ENCODE peak calls at places on chromosomes 4 and X, in six cellular contexts. One of them, this sample, is unnamed.

GRCh38 chrX:69163936-69164741 is 1.1 kb downstream of the PJA1 start:
- DNase-seq in adipocyte: peak
- DNase-seq in astrocyte of the spinal cord: no peak
- DNase-seq in LNCaP clone FGC: no peak
- DNase-seq in fibroblast of pulmonary artery: no peak
- DNase-seq in colonic mucosa: peak
- DNase-seq in this sample: peak

GRCh38 chr4:170423137-170423536 is 333.4 kb upstream of the AADAT start:
- DNase-seq in fibroblast of pulmonary artery: peak
- DNase-seq in astrocyte of the spinal cord: peak
- DNase-seq in adipocyte: peak
- DNase-seq in colonic mucosa: no peak
- DNase-seq in LNCaP clone FGC: no peak
- DNase-seq in this sample: no peak

GRCh38 chr4:87910795-87911194 is 64.7 kb upstream of the SPP1 start:
- DNase-seq in LNCaP clone FGC: no peak
- DNase-seq in colonic mucosa: no peak
- DNase-seq in adipocyte: no peak
- DNase-seq in astrocyte of the spinal cord: no peak
- DNase-seq in fibroblast of pulmonary artery: no peak
- DNase-seq in this sample: no peak

GRCh38 chr4:79298027-79298426 is 27.8 kb downstream of the NAA11 start:
- DNase-seq in colonic mucosa: no peak
- DNase-seq in astrocyte of the spinal cord: no peak
- DNase-seq in LNCaP clone FGC: no peak
- DNase-seq in fibroblast of pulmonary artery: no peak
- DNase-seq in adipocyte: no peak
- DNase-seq in this sample: no peak

GRCh38 chr4:153205757-153206156 is 1.5 kb downstream of the TRIM2 start:
- DNase-seq in colonic mucosa: peak
- DNase-seq in astrocyte of the spinal cord: peak
- DNase-seq in fibroblast of pulmonary artery: no peak
- DNase-seq in adipocyte: no peak
- DNase-seq in LNCaP clone FGC: no peak
- DNase-seq in this sample: no peak

GRCh38 chr4:89889289-89889688 is 5.4 kb upstream of the MMRN1 start:
- DNase-seq in adipocyte: no peak
- DNase-seq in fibroblast of pulmonary artery: peak
- DNase-seq in LNCaP clone FGC: no peak
- DNase-seq in astrocyte of the spinal cord: no peak
- DNase-seq in colonic mucosa: no peak
- DNase-seq in this sample: no peak

GRCh38 chr4:41256131-41256739 is 493 bp upstream of the UCHL1 start:
- DNase-seq in astrocyte of the spinal cord: peak
- DNase-seq in adipocyte: peak
- DNase-seq in LNCaP clone FGC: no peak
- DNase-seq in fibroblast of pulmonary artery: peak
- DNase-seq in colonic mucosa: no peak
- DNase-seq in this sample: peak

GRCh38 chr4:57094482-57095223 is 15.5 kb downstream of the IGFBP7 start:
- DNase-seq in fibroblast of pulmonary artery: peak
- DNase-seq in LNCaP clone FGC: no peak
- DNase-seq in adipocyte: peak
- DNase-seq in colonic mucosa: no peak
- DNase-seq in astrocyte of the spinal cord: peak
- DNase-seq in this sample: no peak

GRCh38 chr4:16227462-16227868 is 1.2 kb upstream of the TAPT1 start:
- DNase-seq in LNCaP clone FGC: no peak
- DNase-seq in fibroblast of pulmonary artery: peak
- DNase-seq in colonic mucosa: peak
- DNase-seq in adipocyte: peak
- DNase-seq in astrocyte of the spinal cord: peak
- DNase-seq in this sample: peak

GRCh38 chr4:118909173-118909956 is 20.7 kb downstream of the SYNPO2 start:
- DNase-seq in fibroblast of pulmonary artery: no peak
- DNase-seq in astrocyte of the spinal cord: no peak
- DNase-seq in colonic mucosa: no peak
- DNase-seq in adipocyte: no peak
- DNase-seq in LNCaP clone FGC: no peak
- DNase-seq in this sample: no peak

GRCh38 chr4:37682701-37683401 is 3.3 kb downstream of the RELL1 start:
- DNase-seq in astrocyte of the spinal cord: no peak
- DNase-seq in LNCaP clone FGC: no peak
- DNase-seq in fibroblast of pulmonary artery: no peak
- DNase-seq in colonic mucosa: no peak
- DNase-seq in adipocyte: no peak
- DNase-seq in this sample: no peak

GRCh38 chr4:74659576-74660411 is 134.5 kb downstream of the BTC start:
- DNase-seq in adipocyte: peak
- DNase-seq in colonic mucosa: peak
- DNase-seq in fibroblast of pulmonary artery: peak
- DNase-seq in astrocyte of the spinal cord: peak
- DNase-seq in LNCaP clone FGC: no peak
- DNase-seq in this sample: peak

GRCh38 chr4:177441061-177441802 is 1.0 kb downstream of the AGA start:
- DNase-seq in LNCaP clone FGC: no peak
- DNase-seq in fibroblast of pulmonary artery: peak
- DNase-seq in adipocyte: peak
- DNase-seq in colonic mucosa: peak
- DNase-seq in astrocyte of the spinal cord: peak
- DNase-seq in this sample: peak

GRCh38 chr4:8548731-8549351 is 31.4 kb upstream of the GPR78 start:
- DNase-seq in astrocyte of the spinal cord: no peak
- DNase-seq in colonic mucosa: no peak
- DNase-seq in LNCaP clone FGC: no peak
- DNase-seq in adipocyte: no peak
- DNase-seq in fibroblast of pulmonary artery: no peak
- DNase-seq in this sample: no peak

GRCh38 chr4:85610450-85610849 is 135.5 kb downstream of the ARHGAP24 start:
- DNase-seq in astrocyte of the spinal cord: no peak
- DNase-seq in colonic mucosa: no peak
- DNase-seq in fibroblast of pulmonary artery: no peak
- DNase-seq in LNCaP clone FGC: no peak
- DNase-seq in adipocyte: no peak
- DNase-seq in this sample: no peak

GRCh38 chr4:57233391-57233790 is 123.2 kb upstream of the IGFBP7 start:
- DNase-seq in fibroblast of pulmonary artery: peak
- DNase-seq in colonic mucosa: no peak
- DNase-seq in adipocyte: peak
- DNase-seq in astrocyte of the spinal cord: peak
- DNase-seq in LNCaP clone FGC: peak
- DNase-seq in this sample: no peak

GRCh38 chr4:159042097-159042605 is 60.7 kb upstream of the RAPGEF2 start:
- DNase-seq in LNCaP clone FGC: peak
- DNase-seq in colonic mucosa: peak
- DNase-seq in fibroblast of pulmonary artery: no peak
- DNase-seq in adipocyte: no peak
- DNase-seq in astrocyte of the spinal cord: no peak
- DNase-seq in this sample: peak

GRCh38 chrX:48688531-48689142 is 5.0 kb downstream of the WAS start:
- DNase-seq in LNCaP clone FGC: no peak
- DNase-seq in adipocyte: no peak
- DNase-seq in astrocyte of the spinal cord: no peak
- DNase-seq in fibroblast of pulmonary artery: no peak
- DNase-seq in colonic mucosa: no peak
- DNase-seq in this sample: no peak

GRCh38 chr4:47786958-47787370 is 50.9 kb downstream of the CORIN start:
- DNase-seq in astrocyte of the spinal cord: no peak
- DNase-seq in colonic mucosa: no peak
- DNase-seq in adipocyte: no peak
- DNase-seq in LNCaP clone FGC: no peak
- DNase-seq in fibroblast of pulmonary artery: no peak
- DNase-seq in this sample: no peak

GRCh38 chrX:48956728-48957414 is 536 bp downstream of the OTUD5 start:
- DNase-seq in fibroblast of pulmonary artery: no peak
- DNase-seq in astrocyte of the spinal cord: no peak
- DNase-seq in LNCaP clone FGC: no peak
- DNase-seq in adipocyte: peak
- DNase-seq in colonic mucosa: peak
- DNase-seq in this sample: no peak

GRCh38 chr4:163482197-163482596 is 8.6 kb upstream of the TKTL2 start:
- DNase-seq in LNCaP clone FGC: no peak
- DNase-seq in fibroblast of pulmonary artery: no peak
- DNase-seq in colonic mucosa: no peak
- DNase-seq in astrocyte of the spinal cord: no peak
- DNase-seq in adipocyte: no peak
- DNase-seq in this sample: no peak

GRCh38 chr4:42709392-42710065 is 52.6 kb upstream of the ATP8A1 start:
- DNase-seq in astrocyte of the spinal cord: no peak
- DNase-seq in fibroblast of pulmonary artery: no peak
- DNase-seq in adipocyte: no peak
- DNase-seq in colonic mucosa: no peak
- DNase-seq in LNCaP clone FGC: peak
- DNase-seq in this sample: no peak

GRCh38 chr4:81550005-81550896 is 78.5 kb upstream of the RASGEF1B start:
- DNase-seq in adipocyte: no peak
- DNase-seq in colonic mucosa: no peak
- DNase-seq in astrocyte of the spinal cord: no peak
- DNase-seq in fibroblast of pulmonary artery: no peak
- DNase-seq in LNCaP clone FGC: no peak
- DNase-seq in this sample: peak

GRCh38 chrX:150253946-150254615 is 109.0 kb upstream of the MAMLD1 start:
- DNase-seq in adipocyte: peak
- DNase-seq in astrocyte of the spinal cord: peak
- DNase-seq in fibroblast of pulmonary artery: no peak
- DNase-seq in colonic mucosa: no peak
- DNase-seq in LNCaP clone FGC: no peak
- DNase-seq in this sample: no peak

GRCh38 chrX:75155454-75155829 is 641 bp downstream of the ABCB7 start:
- DNase-seq in adipocyte: peak
- DNase-seq in LNCaP clone FGC: no peak
- DNase-seq in colonic mucosa: no peak
- DNase-seq in fibroblast of pulmonary artery: no peak
- DNase-seq in astrocyte of the spinal cord: peak
- DNase-seq in this sample: peak

GRCh38 chr4:47597696-47598095 is 112.6 kb downstream of the ATP10D start:
- DNase-seq in astrocyte of the spinal cord: no peak
- DNase-seq in LNCaP clone FGC: no peak
- DNase-seq in fibroblast of pulmonary artery: no peak
- DNase-seq in colonic mucosa: no peak
- DNase-seq in adipocyte: no peak
- DNase-seq in this sample: no peak

GRCh38 chrX:53047228-53047627 is 1.4 kb upstream of the GPR173 start:
- DNase-seq in colonic mucosa: no peak
- DNase-seq in LNCaP clone FGC: no peak
- DNase-seq in astrocyte of the spinal cord: no peak
- DNase-seq in fibroblast of pulmonary artery: peak
- DNase-seq in adipocyte: peak
- DNase-seq in this sample: peak

GRCh38 chrX:53055244-53055849 is 6.8 kb downstream of the GPR173 start:
- DNase-seq in adipocyte: no peak
- DNase-seq in fibroblast of pulmonary artery: no peak
- DNase-seq in astrocyte of the spinal cord: no peak
- DNase-seq in LNCaP clone FGC: no peak
- DNase-seq in colonic mucosa: no peak
- DNase-seq in this sample: no peak

GRCh38 chrX:53048169-53049126 is at the start of gene GPR173:
- DNase-seq in LNCaP clone FGC: no peak
- DNase-seq in adipocyte: peak
- DNase-seq in fibroblast of pulmonary artery: peak
- DNase-seq in astrocyte of the spinal cord: peak
- DNase-seq in colonic mucosa: peak
- DNase-seq in this sample: peak

GRCh38 chrX:53049127-53049517 is 533 bp downstream of the GPR173 start:
- DNase-seq in LNCaP clone FGC: no peak
- DNase-seq in fibroblast of pulmonary artery: no peak
- DNase-seq in colonic mucosa: no peak
- DNase-seq in adipocyte: peak
- DNase-seq in astrocyte of the spinal cord: no peak
- DNase-seq in this sample: no peak

GRCh38 chrX:53050841-53051240 is 2.3 kb downstream of the GPR173 start:
- DNase-seq in colonic mucosa: no peak
- DNase-seq in fibroblast of pulmonary artery: no peak
- DNase-seq in adipocyte: no peak
- DNase-seq in astrocyte of the spinal cord: peak
- DNase-seq in LNCaP clone FGC: no peak
- DNase-seq in this sample: no peak
- H3K4me3 ChIP-seq in colonic mucosa: no peak
- H3K4me3 ChIP-seq in fibroblast of pulmonary artery: peak
- H3K4me3 ChIP-seq in adipocyte: peak
- H3K4me3 ChIP-seq in astrocyte of the spinal cord: peak
- H3K4me3 ChIP-seq in LNCaP clone FGC: no peak
- H3K4me3 ChIP-seq in this sample: no peak

GRCh38 chr4:38829237-38829636 is 24.6 kb upstream of the TLR1 start:
- DNase-seq in adipocyte: no peak
- DNase-seq in fibroblast of pulmonary artery: no peak
- DNase-seq in colonic mucosa: no peak
- DNase-seq in astrocyte of the spinal cord: no peak
- DNase-seq in LNCaP clone FGC: no peak
- DNase-seq in this sample: no peak
- H3K4me3 ChIP-seq in adipocyte: no peak
- H3K4me3 ChIP-seq in fibroblast of pulmonary artery: no peak
- H3K4me3 ChIP-seq in colonic mucosa: no peak
- H3K4me3 ChIP-seq in astrocyte of the spinal cord: no peak
- H3K4me3 ChIP-seq in LNCaP clone FGC: no peak
- H3K4me3 ChIP-seq in this sample: no peak

DNA sequence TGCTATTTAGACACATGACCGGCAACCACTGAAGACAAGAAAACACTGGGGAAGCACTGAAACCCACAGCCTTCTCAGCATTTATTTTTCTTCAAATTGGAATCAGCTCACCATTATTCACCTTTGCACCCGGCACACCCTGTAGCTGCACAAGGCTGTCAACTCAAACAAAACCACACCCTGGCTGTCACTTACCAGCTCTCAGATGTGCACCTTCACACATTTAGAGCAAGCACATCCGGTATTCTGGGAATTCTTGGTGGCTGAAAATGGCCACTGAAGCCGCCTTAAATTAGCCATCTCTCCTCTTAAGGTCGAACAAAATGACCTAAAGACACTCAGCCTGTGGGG is 5.9 kb downstream of the ZFYVE28 start:
- DNase-seq in colonic mucosa: peak
- DNase-seq in astrocyte of the spinal cord: no peak
- DNase-seq in fibroblast of pulmonary artery: no peak
- DNase-seq in LNCaP clone FGC: no peak
- DNase-seq in adipocyte: no peak
- DNase-seq in this sample: no peak
- H3K4me3 ChIP-seq in colonic mucosa: peak
- H3K4me3 ChIP-seq in astrocyte of the spinal cord: peak
- H3K4me3 ChIP-seq in fibroblast of pulmonary artery: peak
- H3K4me3 ChIP-seq in LNCaP clone FGC: no peak
- H3K4me3 ChIP-seq in adipocyte: peak
- H3K4me3 ChIP-seq in this sample: peak

DNA sequence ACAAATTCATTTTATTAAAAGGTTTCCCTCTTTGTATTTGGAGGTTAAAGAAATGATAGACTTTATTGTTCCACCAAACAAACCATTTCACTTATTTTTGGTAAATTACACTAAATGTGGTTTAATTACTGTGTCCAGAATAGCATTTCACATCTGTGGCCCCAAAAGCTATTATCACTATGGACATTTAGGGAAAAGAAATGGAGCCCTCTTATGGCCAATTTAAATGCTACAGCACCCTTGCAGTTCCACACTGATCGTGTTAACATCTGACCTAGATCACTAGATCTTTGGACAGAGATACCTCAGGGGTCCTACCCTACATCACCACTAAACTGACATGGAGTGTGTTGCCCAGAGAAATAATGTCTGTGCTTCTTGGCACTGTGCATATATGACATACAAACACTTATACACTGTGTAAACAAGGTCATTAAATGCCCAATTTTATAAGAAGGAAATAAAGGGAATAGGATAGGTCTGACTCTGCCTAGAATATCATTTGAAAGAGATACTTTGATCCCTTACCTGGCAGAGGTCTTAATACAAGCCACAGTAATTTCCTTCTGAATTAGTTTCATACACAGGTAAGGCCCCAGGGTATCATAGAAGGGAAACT is 163.9 kb downstream of the KDR start:
- DNase-seq in fibroblast of pulmonary artery: peak
- DNase-seq in LNCaP clone FGC: no peak
- DNase-seq in adipocyte: peak
- DNase-seq in astrocyte of the spinal cord: peak
- DNase-seq in colonic mucosa: no peak
- DNase-seq in this sample: peak
- H3K4me3 ChIP-seq in fibroblast of pulmonary artery: no peak
- H3K4me3 ChIP-seq in LNCaP clone FGC: no peak
- H3K4me3 ChIP-seq in adipocyte: no peak
- H3K4me3 ChIP-seq in astrocyte of the spinal cord: no peak
- H3K4me3 ChIP-seq in colonic mucosa: no peak
- H3K4me3 ChIP-seq in this sample: no peak